ENCODE peak calls at places on chromosome 14, in six cellular contexts. One of them, this sample, is unnamed.

GRCh38 chr14:101858791-101859537 is 97.5 kb downstream of the PPP2R5C start:
- DNase-seq in HFFc6: no peak
- DNase-seq in ovary: no peak
- DNase-seq in pancreas: no peak
- DNase-seq in esophagus squamous epithelium: no peak
- DNase-seq in WTC11: no peak
- DNase-seq in this sample: no peak

GRCh38 chr14:34707722-34708121 is 6.7 kb downstream of the CFL2 start:
- DNase-seq in HFFc6: no peak
- DNase-seq in ovary: no peak
- DNase-seq in pancreas: no peak
- DNase-seq in esophagus squamous epithelium: no peak
- DNase-seq in WTC11: no peak
- DNase-seq in this sample: no peak

GRCh38 chr14:23285530-23286019 is 357 bp downstream of the HOMEZ start:
- DNase-seq in HFFc6: no peak
- DNase-seq in ovary: no peak
- DNase-seq in pancreas: no peak
- DNase-seq in esophagus squamous epithelium: no peak
- DNase-seq in WTC11: no peak
- DNase-seq in this sample: no peak

GRCh38 chr14:101980251-101980650 is 15.9 kb downstream of the DYNC1H1 start:
- DNase-seq in HFFc6: no peak
- DNase-seq in ovary: no peak
- DNase-seq in pancreas: no peak
- DNase-seq in esophagus squamous epithelium: no peak
- DNase-seq in WTC11: no peak
- DNase-seq in this sample: no peak

GRCh38 chr14:92503756-92504491 is 9.7 kb upstream of the RIN3 start:
- DNase-seq in HFFc6: peak; percentile 90
- DNase-seq in ovary: no peak
- DNase-seq in pancreas: no peak
- DNase-seq in esophagus squamous epithelium: no peak
- DNase-seq in WTC11: no peak
- DNase-seq in this sample: no peak

GRCh38 chr14:90388982-90389381 is 7.8 kb upstream of the CALM1 start:
- DNase-seq in HFFc6: peak; percentile 52
- DNase-seq in ovary: no peak
- DNase-seq in pancreas: no peak
- DNase-seq in esophagus squamous epithelium: no peak
- DNase-seq in WTC11: no peak
- DNase-seq in this sample: no peak

GRCh38 chr14:22227084-22227483 is 361.9 kb downstream of the DAD1 start:
- DNase-seq in HFFc6: no peak
- DNase-seq in ovary: no peak
- DNase-seq in pancreas: no peak
- DNase-seq in esophagus squamous epithelium: no peak
- DNase-seq in WTC11: no peak
- DNase-seq in this sample: no peak

GRCh38 chr14:25411933-25412757 is 362.2 kb upstream of the STXBP6 start:
- DNase-seq in HFFc6: no peak
- DNase-seq in ovary: no peak
- DNase-seq in pancreas: no peak
- DNase-seq in esophagus squamous epithelium: no peak
- DNase-seq in WTC11: peak; percentile 50
- DNase-seq in this sample: peak; percentile 4

GRCh38 chr14:77965919-77966435 is 166.1 kb downstream of the ADCK1 start:
- DNase-seq in HFFc6: no peak
- DNase-seq in ovary: no peak
- DNase-seq in pancreas: peak; percentile 72
- DNase-seq in esophagus squamous epithelium: no peak
- DNase-seq in WTC11: peak; percentile 54
- DNase-seq in this sample: no peak

GRCh38 chr14:54549862-54550261 is 17.1 kb upstream of the SAMD4A start:
- DNase-seq in HFFc6: no peak
- DNase-seq in ovary: no peak
- DNase-seq in pancreas: no peak
- DNase-seq in esophagus squamous epithelium: no peak
- DNase-seq in WTC11: no peak
- DNase-seq in this sample: no peak

GRCh38 chr14:77177623-77178185 is 3.9 kb upstream of the TMEM63C start:
- DNase-seq in HFFc6: no peak
- DNase-seq in ovary: no peak
- DNase-seq in pancreas: no peak
- DNase-seq in esophagus squamous epithelium: no peak
- DNase-seq in WTC11: no peak
- DNase-seq in this sample: no peak

GRCh38 chr14:80095623-80096022 is 115.7 kb downstream of the DIO2 start:
- DNase-seq in HFFc6: peak; percentile 93
- DNase-seq in ovary: no peak
- DNase-seq in pancreas: no peak
- DNase-seq in esophagus squamous epithelium: no peak
- DNase-seq in WTC11: no peak
- DNase-seq in this sample: no peak

GRCh38 chr14:94355191-94355794 is 32.2 kb upstream of the SERPINA6 start:
- DNase-seq in HFFc6: no peak
- DNase-seq in ovary: peak; percentile 19
- DNase-seq in pancreas: no peak
- DNase-seq in esophagus squamous epithelium: no peak
- DNase-seq in WTC11: peak; percentile 69
- DNase-seq in this sample: peak; percentile 20

GRCh38 chr14:30638926-30639325 is 16.8 kb downstream of the SCFD1 start:
- DNase-seq in HFFc6: no peak
- DNase-seq in ovary: no peak
- DNase-seq in pancreas: no peak
- DNase-seq in esophagus squamous epithelium: no peak
- DNase-seq in WTC11: no peak
- DNase-seq in this sample: no peak

GRCh38 chr14:34693228-34693939 is 21.0 kb downstream of the CFL2 start:
- DNase-seq in HFFc6: no peak
- DNase-seq in ovary: peak; percentile 13
- DNase-seq in pancreas: peak; percentile 55
- DNase-seq in esophagus squamous epithelium: no peak
- DNase-seq in WTC11: peak; percentile 76
- DNase-seq in this sample: no peak

GRCh38 chr14:49314756-49315155 is 271.4 kb downstream of the RPS29 start:
- DNase-seq in HFFc6: no peak
- DNase-seq in ovary: no peak
- DNase-seq in pancreas: no peak
- DNase-seq in esophagus squamous epithelium: no peak
- DNase-seq in WTC11: no peak
- DNase-seq in this sample: no peak

GRCh38 chr14:74457511-74457910 is 31.5 kb upstream of the SYNDIG1L start:
- DNase-seq in HFFc6: no peak
- DNase-seq in ovary: no peak
- DNase-seq in pancreas: no peak
- DNase-seq in esophagus squamous epithelium: no peak
- DNase-seq in WTC11: no peak
- DNase-seq in this sample: no peak

GRCh38 chr14:65565948-65566347 is 153.4 kb downstream of the FUT8 start:
- DNase-seq in HFFc6: no peak
- DNase-seq in ovary: no peak
- DNase-seq in pancreas: no peak
- DNase-seq in esophagus squamous epithelium: no peak
- DNase-seq in WTC11: no peak
- DNase-seq in this sample: no peak

GRCh38 chr14:56073783-56074182 is 44.4 kb upstream of the PELI2 start:
- DNase-seq in HFFc6: no peak
- DNase-seq in ovary: peak; percentile 43
- DNase-seq in pancreas: no peak
- DNase-seq in esophagus squamous epithelium: no peak
- DNase-seq in WTC11: no peak
- DNase-seq in this sample: no peak

GRCh38 chr14:69547701-69548348 is 26.8 kb downstream of the CCDC177 start:
- DNase-seq in HFFc6: no peak
- DNase-seq in ovary: no peak
- DNase-seq in pancreas: peak; percentile 67
- DNase-seq in esophagus squamous epithelium: no peak
- DNase-seq in WTC11: peak; percentile 80
- DNase-seq in this sample: peak; percentile 75

GRCh38 chr14:63614964-63615363 is 26.7 kb downstream of the WDR89 start:
- DNase-seq in HFFc6: peak; percentile 18
- DNase-seq in ovary: no peak
- DNase-seq in pancreas: no peak
- DNase-seq in esophagus squamous epithelium: no peak
- DNase-seq in WTC11: no peak
- DNase-seq in this sample: no peak

GRCh38 chr14:57502581-57503254 is 9.1 kb upstream of the CCDC198 start:
- DNase-seq in HFFc6: no peak
- DNase-seq in ovary: peak; percentile 43
- DNase-seq in pancreas: no peak
- DNase-seq in esophagus squamous epithelium: no peak
- DNase-seq in WTC11: no peak
- DNase-seq in this sample: no peak

GRCh38 chr14:103385153-103385993 is at the start of gene MARK3:
- DNase-seq in HFFc6: peak; percentile 98
- DNase-seq in ovary: peak; percentile 97
- DNase-seq in pancreas: peak; percentile 99
- DNase-seq in esophagus squamous epithelium: peak; percentile 91
- DNase-seq in WTC11: peak; percentile 98
- DNase-seq in this sample: peak; percentile 92
- TF ChIP-seq CTCF in HFFc6: peak; percentile 65
- TF ChIP-seq CTCF in ovary: no peak
- TF ChIP-seq CTCF in pancreas: no peak
- TF ChIP-seq CTCF in esophagus squamous epithelium: peak; percentile 9
- TF ChIP-seq CTCF in WTC11: no peak
- TF ChIP-seq CTCF in this sample: peak; percentile 38

DNA sequence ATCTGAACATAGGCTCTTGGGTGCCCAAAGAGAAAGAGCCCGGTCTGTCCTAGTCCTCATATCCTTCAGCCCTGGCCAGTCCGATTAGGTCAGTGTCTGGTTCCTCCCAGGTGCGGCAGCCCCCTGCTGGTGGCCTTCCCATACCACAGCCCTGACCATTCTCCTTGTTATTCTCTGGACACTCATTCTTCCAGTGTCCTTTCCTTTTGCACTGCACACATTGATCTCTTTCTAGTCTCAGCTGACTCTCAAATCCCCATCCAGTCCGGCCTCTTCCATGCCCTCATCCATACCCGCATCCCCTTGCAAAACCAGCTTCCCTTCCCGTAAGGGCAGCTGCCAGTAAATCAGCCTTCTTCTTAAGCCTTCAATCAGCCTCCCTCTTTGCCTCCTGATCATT is 1316.3 kb downstream of the TMEM121 start:
- DNase-seq in HFFc6: no peak
- DNase-seq in ovary: peak; percentile 37
- DNase-seq in pancreas: peak; percentile 48
- DNase-seq in esophagus squamous epithelium: no peak
- DNase-seq in WTC11: no peak
- DNase-seq in this sample: no peak
- TF ChIP-seq CTCF in HFFc6: peak; percentile 53
- TF ChIP-seq CTCF in ovary: no peak
- TF ChIP-seq CTCF in pancreas: no peak
- TF ChIP-seq CTCF in esophagus squamous epithelium: peak; percentile 32
- TF ChIP-seq CTCF in WTC11: no peak
- TF ChIP-seq CTCF in this sample: no peak

GRCh38 chr14:28596336-28596735 is 170.3 kb upstream of the FOXG1 start:
- DNase-seq in HFFc6: no peak
- DNase-seq in ovary: no peak
- DNase-seq in pancreas: no peak
- DNase-seq in esophagus squamous epithelium: no peak
- DNase-seq in WTC11: no peak
- DNase-seq in this sample: no peak
- TF ChIP-seq CTCF in HFFc6: no peak
- TF ChIP-seq CTCF in ovary: no peak
- TF ChIP-seq CTCF in pancreas: no peak
- TF ChIP-seq CTCF in esophagus squamous epithelium: peak; percentile 19
- TF ChIP-seq CTCF in WTC11: no peak
- TF ChIP-seq CTCF in this sample: no peak

GRCh38 chr14:96056509-96057422 is 17.6 kb downstream of the C14orf132 start:
- DNase-seq in HFFc6: no peak
- DNase-seq in ovary: no peak
- DNase-seq in pancreas: no peak
- DNase-seq in esophagus squamous epithelium: no peak
- DNase-seq in WTC11: peak; percentile 42
- DNase-seq in this sample: no peak
- TF ChIP-seq CTCF in HFFc6: peak; percentile 36
- TF ChIP-seq CTCF in ovary: no peak
- TF ChIP-seq CTCF in pancreas: no peak
- TF ChIP-seq CTCF in esophagus squamous epithelium: no peak
- TF ChIP-seq CTCF in WTC11: no peak
- TF ChIP-seq CTCF in this sample: no peak

DNA sequence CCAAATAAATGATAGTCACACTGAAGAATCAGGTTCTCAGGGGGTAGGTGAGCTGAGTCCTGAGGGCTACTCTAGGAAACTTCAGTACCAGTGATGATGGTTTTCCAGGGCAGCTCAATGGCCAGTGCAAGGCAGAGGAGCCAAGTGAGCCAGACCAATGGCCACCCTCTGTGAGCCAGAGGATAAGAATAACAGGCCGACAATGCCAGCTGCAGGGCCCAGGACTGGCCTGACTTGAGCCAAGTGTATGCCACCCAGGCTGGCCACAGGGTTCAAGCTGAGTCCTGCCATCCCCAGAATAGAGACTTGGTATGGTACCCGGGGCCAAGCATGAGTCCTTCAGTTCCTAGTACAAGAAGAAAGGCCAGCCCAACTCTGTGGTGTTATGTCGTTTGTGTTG is 355.5 kb downstream of the DPF3 start:
- DNase-seq in HFFc6: no peak
- DNase-seq in ovary: no peak
- DNase-seq in pancreas: no peak
- DNase-seq in esophagus squamous epithelium: no peak
- DNase-seq in WTC11: no peak
- DNase-seq in this sample: no peak
- TF ChIP-seq CTCF in HFFc6: no peak
- TF ChIP-seq CTCF in ovary: no peak
- TF ChIP-seq CTCF in pancreas: no peak
- TF ChIP-seq CTCF in esophagus squamous epithelium: no peak
- TF ChIP-seq CTCF in WTC11: no peak
- TF ChIP-seq CTCF in this sample: no peak